ENCODE peak calls at places on chromosomes 4 and X, in five cellular contexts. Y, W, P, N and B are unnamed samples.

GRCh38 chrX:70455366-70456202 is 10.9 kb downstream of the DLG3 start:
- DNase-seq in N (peak), Y (no peak), W (no peak), P (no peak), B (peak)

GRCh38 chr4:102614801-102615200 is 113.6 kb downstream of the NFKB1 start:
- DNase-seq in W (no peak), Y (peak), N (no peak), P (no peak), B (no peak)

GRCh38 chrX:42691196-42691595 is 86.8 kb downstream of the PPP1R2C start:
- DNase-seq in P (no peak), N (no peak), W (no peak), Y (no peak), B (no peak)

GRCh38 chrX:373641-374471 is 12.9 kb downstream of the PPP2R3B start:
- DNase-seq in P (no peak), W (peak), N (no peak), Y (no peak), B (peak)

GRCh38 chr4:8820178-8821102 is 51.2 kb downstream of the HMX1 start:
- DNase-seq in W (no peak), N (no peak), Y (no peak), P (no peak), B (no peak)

GRCh38 chr4:80243274-80244018 is 23.0 kb upstream of the FGF5 start:
- DNase-seq in P (no peak), N (no peak), W (no peak), Y (no peak), B (no peak)

GRCh38 chr4:139684351-139684750 is 18.7 kb downstream of the MGST2 start:
- DNase-seq in Y (no peak), P (no peak), N (no peak), W (no peak), B (no peak)

GRCh38 chr4:62431513-62431912 is 1231.4 kb downstream of the ADGRL3 start:
- DNase-seq in W (no peak), P (peak), N (no peak), Y (no peak), B (no peak)

GRCh38 chrX:22165732-22166457 is 106.8 kb upstream of the CBLL2 start:
- DNase-seq in W (no peak), Y (no peak), N (no peak), P (no peak), B (no peak)

GRCh38 chrX:22520128-22520828 is 247.6 kb downstream of the CBLL2 start:
- DNase-seq in N (no peak), Y (no peak), P (peak), W (no peak), B (no peak)

GRCh38 chr4:113744667-113745241 is 16.8 kb downstream of the CAMK2D start:
- DNase-seq in Y (no peak), W (no peak), N (no peak), P (no peak), B (no peak)

GRCh38 chr4:105194328-105195231 is 47.9 kb downstream of the TET2 start:
- DNase-seq in P (no peak), N (no peak), Y (no peak), W (no peak), B (no peak)

GRCh38 chr4:173264245-173264959 is 69.8 kb downstream of the HMGB2 start:
- DNase-seq in W (peak), N (peak), P (no peak), Y (no peak), B (no peak)

GRCh38 chrX:154485150-154486051 is 1.0 kb downstream of the UBL4A start:
- DNase-seq in W (no peak), P (no peak), N (peak), Y (no peak), B (no peak)

GRCh38 chr4:124722069-124722468 is 9.5 kb upstream of the ANKRD50 start:
- DNase-seq in Y (no peak), W (no peak), N (no peak), P (no peak), B (no peak)

GRCh38 chr4:24321151-24321550 is 263.2 kb downstream of the DHX15 start:
- DNase-seq in W (no peak), Y (no peak), N (no peak), P (peak), B (no peak)

GRCh38 chrX:22325091-22325490 is 52.4 kb downstream of the CBLL2 start:
- DNase-seq in W (no peak), Y (no peak), N (no peak), P (no peak), B (no peak)

GRCh38 chr4:2246384-2247127 is 4.6 kb upstream of the HAUS3 start:
- DNase-seq in W (no peak), Y (no peak), P (no peak), N (peak), B (no peak)

GRCh38 chr4:4248885-4249203 is 821 bp upstream of the TMEM128 start:
- DNase-seq in N (no peak), W (peak), P (no peak), Y (no peak), B (no peak)

GRCh38 chr4:148355442-148356123 is 86.6 kb downstream of the NR3C2 start:
- DNase-seq in W (no peak), P (no peak), Y (no peak), N (no peak), B (no peak)

GRCh38 chrX:39677987-39678840 is 419.5 kb downstream of the BCOR start:
- DNase-seq in N (no peak), Y (no peak), W (no peak), P (no peak), B (no peak)

GRCh38 chr4:111641813-111642579 is 503.3 kb upstream of the FAM241A start:
- DNase-seq in W (peak), N (peak), P (peak), Y (no peak), B (peak)